ENCODE peak calls at places on chromosomes 11 and 22, in six cellular contexts. S is NB4, T is K562, Z is endothelial cell of umbilical vein, F is HepG2, E is GM12878. W is an unnamed sample.

GRCh38 chr11:83006877-83007330 is 64.8 kb downstream of the RAB30 start:
- DNase-seq in S (no peak), E (peak), T (no peak), Z (no peak), F (no peak), W (no peak)

GRCh38 chr11:75563978-75564552 is 2.0 kb downstream of the SERPINH1 start:
- DNase-seq in F (peak), E (no peak), T (peak), Z (peak), S (no peak), W (no peak)

GRCh38 chr11:132982769-132983168 is 549.5 kb downstream of the OPCML start:
- DNase-seq in S (no peak), F (no peak), T (no peak), E (no peak), Z (no peak), W (no peak)

GRCh38 chr11:135027461-135027860 is 615.4 kb upstream of the B3GAT1 start:
- DNase-seq in E (no peak), T (peak), F (peak), Z (peak), S (peak), W (no peak)

GRCh38 chr22:23831261-23831660 is 7.5 kb downstream of the DERL3 start:
- DNase-seq in T (no peak), F (no peak), S (no peak), Z (no peak), E (no peak), W (no peak)

GRCh38 chr11:48036466-48036865 is 56.1 kb downstream of the PTPRJ start:
- DNase-seq in Z (no peak), E (no peak), T (no peak), F (no peak), S (no peak), W (no peak)

GRCh38 chr11:83140691-83141455 is 16.1 kb upstream of the PCF11 start:
- DNase-seq in Z (no peak), S (peak), F (no peak), T (no peak), E (peak), W (no peak)

GRCh38 chr11:120119121-120119520 is 18.8 kb downstream of the TRIM29 start:
- DNase-seq in T (no peak), E (no peak), S (no peak), F (no peak), Z (no peak), W (no peak)

GRCh38 chr11:116641561-116642045 is 131.2 kb downstream of the BUD13 start:
- DNase-seq in Z (peak), F (no peak), T (peak), E (no peak), S (peak), W (peak)

GRCh38 chr11:88475991-88476418 is 138.5 kb upstream of the CTSC start:
- DNase-seq in E (no peak), Z (no peak), S (no peak), T (no peak), F (no peak), W (no peak)

GRCh38 chr22:47345025-47345424 is 582.6 kb downstream of the TBC1D22A start:
- DNase-seq in S (no peak), T (no peak), E (no peak), Z (no peak), F (no peak), W (no peak)

GRCh38 chr11:31449040-31449439 is 60.4 kb downstream of the IMMP1L start:
- DNase-seq in Z (no peak), E (no peak), F (no peak), T (no peak), S (no peak), W (no peak)

GRCh38 chr11:130677486-130678153 is 229.2 kb downstream of the ADAMTS15 start:
- DNase-seq in T (no peak), Z (no peak), E (no peak), S (no peak), F (peak), W (no peak)

GRCh38 chr11:65857500-65858353 is at the start of gene CFL1:
- DNase-seq in Z (peak), E (peak), T (peak), F (peak), S (peak), W (peak)

GRCh38 chr11:134483857-134484256 is 71.8 kb upstream of the B3GAT1 start:
- DNase-seq in Z (no peak), S (no peak), F (no peak), T (no peak), E (no peak), W (no peak)

GRCh38 chr11:44671234-44671633 is 55.5 kb upstream of the TSPAN18 start:
- DNase-seq in T (no peak), S (no peak), F (no peak), Z (no peak), E (no peak), W (no peak)

GRCh38 chr11:128582496-128583366 is 4.6 kb downstream of the ETS1 start:
- DNase-seq in E (no peak), S (peak), F (no peak), T (no peak), Z (peak), W (peak)

GRCh38 chr11:76786053-76787014 is 3.2 kb downstream of the TSKU start:
- DNase-seq in S (no peak), F (no peak), T (no peak), E (no peak), Z (no peak), W (no peak)

GRCh38 chr11:43756575-43756974 is 76.0 kb downstream of the HSD17B12 start:
- DNase-seq in T (no peak), Z (no peak), S (no peak), E (no peak), F (no peak), W (no peak)

GRCh38 chr11:8294251-8294935 is 30.7 kb upstream of the LMO1 start:
- DNase-seq in T (no peak), E (no peak), S (no peak), Z (no peak), F (no peak), W (no peak)
- TF ChIP-seq MYC in T (no peak), E (no peak), S (no peak), Z (no peak), F (no peak), W (no peak)

GRCh38 chr11:15197696-15198095 is 83.0 kb downstream of the INSC start:
- DNase-seq in E (no peak), S (no peak), T (no peak), Z (no peak), F (no peak), W (no peak)
- TF ChIP-seq MYC in E (no peak), S (no peak), T (no peak), Z (no peak), F (no peak), W (no peak)

GRCh38 chr22:35376728-35377472 is 4.0 kb upstream of the HMOX1 start:
- DNase-seq in E (peak), Z (peak), T (peak), F (peak), S (peak), W (peak)
- TF ChIP-seq MYC in E (no peak), Z (peak), T (peak), F (peak), S (peak), W (no peak)

GRCh38 chr11:108825381-108825780 is 160.5 kb downstream of the DDX10 start:
- DNase-seq in Z (peak), F (no peak), S (no peak), E (no peak), T (no peak), W (no peak)
- TF ChIP-seq MYC in Z (no peak), F (no peak), S (no peak), E (no peak), T (no peak), W (no peak)

GRCh38 chr11:70558651-70559050 is 160.3 kb downstream of the CTTN start:
- DNase-seq in Z (no peak), T (no peak), F (no peak), S (no peak), E (no peak), W (no peak)

GRCh38 chr11:70559516-70559915 is 161.2 kb downstream of the CTTN start:
- DNase-seq in E (no peak), F (no peak), S (no peak), T (no peak), Z (no peak), W (no peak)

GRCh38 chr11:70556884-70557741 is 158.8 kb downstream of the CTTN start:
- DNase-seq in Z (no peak), S (peak), E (no peak), F (no peak), T (no peak), W (no peak)

GRCh38 chr11:70555092-70555491 is 156.8 kb downstream of the CTTN start:
- DNase-seq in F (no peak), E (no peak), Z (no peak), S (no peak), T (no peak), W (no peak)

GRCh38 chr11:70557742-70558485 is 159.6 kb downstream of the CTTN start:
- DNase-seq in Z (no peak), S (no peak), T (no peak), F (no peak), E (no peak), W (no peak)
- TF ChIP-seq MYC in Z (no peak), S (no peak), T (no peak), F (no peak), E (no peak), W (no peak)

GRCh38 chr11:1572200-1573076 is at the start of gene DUSP8:
- DNase-seq in T (peak), Z (peak), S (no peak), E (no peak), F (peak), W (peak)

GRCh38 chr11:1570531-1570895 is 1.6 kb downstream of the DUSP8 start:
- DNase-seq in Z (no peak), S (no peak), E (no peak), F (no peak), T (no peak), W (no peak)

GRCh38 chr11:1571760-1572199 is 291 bp downstream of the DUSP8 start:
- DNase-seq in Z (no peak), F (no peak), E (no peak), S (no peak), T (no peak), W (no peak)

GRCh38 chr11:1570001-1570453 is 2.0 kb downstream of the DUSP8 start:
- DNase-seq in T (no peak), E (no peak), Z (no peak), S (no peak), F (peak), W (no peak)

GRCh38 chr11:1570896-1571759 is 943 bp downstream of the DUSP8 start:
- DNase-seq in Z (no peak), S (peak), E (no peak), F (no peak), T (no peak), W (no peak)
- TF ChIP-seq MYC in Z (no peak), S (no peak), E (no peak), F (peak), T (no peak), W (no peak)

GRCh38 chr11:14418801-14419417 is 59.9 kb upstream of the RRAS2 start:
- DNase-seq in Z (peak), E (no peak), T (peak), F (peak), S (no peak), W (peak)
- TF ChIP-seq MYC in Z (no peak), E (no peak), T (no peak), F (no peak), S (no peak), W (no peak)

DNA sequence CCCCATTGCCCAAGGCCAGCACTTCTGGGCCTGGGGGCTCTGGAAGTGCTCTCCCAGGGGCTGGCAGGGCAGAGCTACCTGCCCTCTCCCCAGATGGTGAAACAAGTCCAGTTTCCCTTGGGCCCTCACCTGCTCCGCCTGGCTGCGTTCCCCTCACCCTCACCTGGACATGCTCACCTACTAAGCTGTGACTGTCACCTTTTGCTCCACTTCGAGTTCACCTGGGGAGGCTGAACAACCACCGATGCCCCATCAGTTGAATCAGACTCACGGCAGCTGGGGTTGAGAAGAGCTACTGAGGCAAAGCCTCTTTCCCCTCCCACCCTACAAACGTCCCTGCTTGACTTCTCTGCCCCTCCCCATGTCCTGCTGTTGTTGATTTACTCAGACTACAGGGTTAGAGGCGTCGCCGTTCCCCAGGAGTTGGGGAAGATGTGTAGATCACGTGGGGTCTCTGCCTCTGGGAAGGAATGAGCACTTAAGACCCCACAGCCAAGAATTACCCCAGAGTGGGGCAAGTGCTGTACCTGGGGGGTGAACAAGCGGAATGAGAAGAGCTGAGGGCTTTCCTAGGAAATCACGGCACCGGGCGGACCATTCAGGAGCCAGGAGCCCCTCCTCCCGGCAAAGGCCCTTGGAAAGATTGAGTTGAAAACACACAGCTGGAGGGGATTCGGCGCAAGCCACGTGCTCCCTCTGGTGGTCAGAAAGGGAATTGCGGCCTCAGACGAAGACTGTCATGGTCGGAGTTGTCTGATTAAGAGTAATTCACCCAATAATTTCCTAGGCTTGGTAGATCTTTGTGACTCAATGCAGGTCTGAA is 7.1 kb downstream of the FXYD2 start:
- DNase-seq in T (peak), S (peak), F (peak), E (peak), Z (peak), W (peak)
- TF ChIP-seq MYC in T (peak), S (peak), F (no peak), E (no peak), Z (no peak), W (no peak)

GRCh38 chr11:64327338-64327737 is 9.4 kb downstream of the PRDX5 start:
- DNase-seq in Z (no peak), E (no peak), F (no peak), T (no peak), S (no peak), W (no peak)

GRCh38 chr11:64331569-64332371 is 8.2 kb upstream of the CCDC88B start:
- DNase-seq in F (peak), Z (peak), S (peak), T (peak), E (peak), W (peak)

GRCh38 chr11:64333556-64333955 is 6.4 kb upstream of the CCDC88B start:
- DNase-seq in F (no peak), S (no peak), T (no peak), Z (no peak), E (no peak), W (no peak)

GRCh38 chr11:64327993-64328392 is 10.1 kb downstream of the PRDX5 start:
- DNase-seq in S (no peak), Z (no peak), T (no peak), F (no peak), E (no peak), W (no peak)

GRCh38 chr11:64330888-64331287 is 9.1 kb upstream of the CCDC88B start:
- DNase-seq in S (no peak), T (no peak), E (no peak), F (no peak), Z (no peak), W (no peak)
- TF ChIP-seq MYC in S (no peak), T (no peak), E (no peak), F (no peak), Z (no peak), W (no peak)

GRCh38 chr11:25612806-25613205 is 719.1 kb upstream of the ANO3 start:
- DNase-seq in F (no peak), Z (no peak), E (no peak), S (no peak), T (no peak), W (no peak)

GRCh38 chr11:25615076-25615475 is 716.9 kb upstream of the ANO3 start:
- DNase-seq in F (no peak), T (no peak), E (no peak), Z (no peak), S (no peak), W (no peak)

GRCh38 chr11:25613899-25614298 is 718.0 kb upstream of the ANO3 start:
- DNase-seq in S (no peak), Z (no peak), T (no peak), E (no peak), F (no peak), W (no peak)

GRCh38 chr11:25615841-25616240 is 716.1 kb upstream of the ANO3 start:
- DNase-seq in T (no peak), Z (no peak), E (no peak), F (no peak), S (no peak), W (no peak)
- TF ChIP-seq MYC in T (no peak), Z (no peak), E (no peak), F (no peak), S (no peak), W (no peak)